ENCODE peak calls at places on chromosomes 11 and 22, in nine cellular contexts. L is RWPE1; J is cardiac fibroblast; Q is anterior cingulate cortex; A is AG09319; I is HFF-Myc; S is stimulated activated CD8-positive, alpha-beta memory T cell treated with anti-CD3 and anti-CD28 coated beads, Interleukin-2, amount 100 ng/mL, for 1 hour; C is kidney glomerular epithelial cell; N is activated naive CD4-positive, alpha-beta T cell treated with anti-CD3 and anti-CD28 coated beads for 36 hours. F is an unnamed sample.
A peak's percentile ranks its signal among the peaks of the same experiment; 100 is the strongest.

GRCh38 chr11:116694815-116695590 is 77.8 kb downstream of the BUD13 start:
- DNase-seq in L (peak; percentile 63), J (no peak), Q (no peak), A (no peak), I (no peak), S (no peak), C (no peak), N (no peak), F (peak; percentile 51)

GRCh38 chr11:33394431-33395109 is 137.4 kb downstream of the HIPK3 start:
- DNase-seq in L (no peak), J (no peak), Q (no peak), A (no peak), I (no peak), S (no peak), C (no peak), N (no peak), F (no peak)

GRCh38 chr11:12868315-12869073 is 140.6 kb upstream of the RASSF10 start:
- DNase-seq in L (no peak), J (peak; percentile 41), Q (no peak), A (no peak), I (no peak), S (no peak), C (peak; percentile 33), N (no peak), F (no peak)

GRCh38 chr11:124070906-124071621 is 29.9 kb upstream of the OR10G7 start:
- DNase-seq in L (peak; percentile 50), J (peak; percentile 90), Q (peak; percentile 75), A (peak; percentile 65), I (peak; percentile 30), S (peak; percentile 41), C (peak; percentile 43), N (peak; percentile 81), F (peak; percentile 49)

GRCh38 chr11:112725636-112726035 is 235.6 kb upstream of the NCAM1 start:
- DNase-seq in L (no peak), J (no peak), Q (no peak), A (no peak), I (no peak), S (no peak), C (no peak), N (no peak), F (no peak)

GRCh38 chr11:111694851-111695250 is 71.3 kb downstream of the PPP2R1B start:
- DNase-seq in L (no peak), J (peak; percentile 82), Q (no peak), A (peak; percentile 54), I (no peak), S (no peak), C (peak; percentile 93), N (no peak), F (no peak)

GRCh38 chr11:129937592-129938238 is 42.3 kb upstream of the NFRKB start:
- DNase-seq in L (no peak), J (no peak), Q (no peak), A (no peak), I (no peak), S (no peak), C (no peak), N (no peak), F (no peak)

GRCh38 chr11:65394125-65394536 is 7.7 kb downstream of the FRMD8 start:
- DNase-seq in L (no peak), J (no peak), Q (no peak), A (no peak), I (no peak), S (no peak), C (no peak), N (no peak), F (no peak)

GRCh38 chr11:111302298-111302697 is 4.0 kb downstream of the POU2AF3 start:
- DNase-seq in L (no peak), J (no peak), Q (no peak), A (no peak), I (no peak), S (no peak), C (no peak), N (no peak), F (no peak)

GRCh38 chr11:63671322-63672155 is at the start of gene ATL3:
- DNase-seq in L (peak; percentile 94), J (peak; percentile 97), Q (peak; percentile 95), A (peak; percentile 79), I (peak; percentile 87), S (peak; percentile 91), C (peak; percentile 86), N (peak; percentile 93), F (peak; percentile 92)

GRCh38 chr22:33747576-33748180 is 172.6 kb downstream of the LARGE1 start:
- DNase-seq in L (no peak), J (no peak), Q (no peak), A (no peak), I (no peak), S (no peak), C (no peak), N (no peak), F (no peak)

GRCh38 chr11:45378516-45378915 is 92.4 kb upstream of the SYT13 start:
- DNase-seq in L (no peak), J (no peak), Q (no peak), A (no peak), I (no peak), S (no peak), C (no peak), N (no peak), F (no peak)

GRCh38 chr11:73157141-73158010 is 15.3 kb upstream of the FCHSD2 start:
- DNase-seq in L (no peak), J (peak; percentile 83), Q (peak; percentile 12), A (no peak), I (no peak), S (no peak), C (peak; percentile 66), N (no peak), F (no peak)

F was measured in foreskin keratinocyte.